ENCODE peak calls at places on chromosome 1, in four cellular contexts. One of them, this sample, is unnamed.

GRCh38 chr1:20726107-20726911 is 6.2 kb downstream of the SH2D5 start:
- DNase-seq in neural progenitor cell: no peak
- DNase-seq in MM.1S: no peak
- DNase-seq in HCT116: no peak
- DNase-seq in this sample: no peak

GRCh38 chr1:193185861-193186714 is at the start of gene B3GALT2:
- DNase-seq in MM.1S: no peak
- DNase-seq in neural progenitor cell: peak
- DNase-seq in HCT116: no peak
- DNase-seq in this sample: no peak

GRCh38 chr1:212667223-212668139 is 32.2 kb downstream of the BATF3 start:
- DNase-seq in neural progenitor cell: no peak
- DNase-seq in MM.1S: no peak
- DNase-seq in HCT116: peak
- DNase-seq in this sample: no peak

GRCh38 chr1:214643032-214643431 is 40.0 kb downstream of the CENPF start:
- DNase-seq in MM.1S: no peak
- DNase-seq in neural progenitor cell: no peak
- DNase-seq in HCT116: no peak
- DNase-seq in this sample: no peak

GRCh38 chr1:63693956-63694607 is 79.7 kb upstream of the ROR1 start:
- DNase-seq in MM.1S: no peak
- DNase-seq in neural progenitor cell: no peak
- DNase-seq in HCT116: no peak
- DNase-seq in this sample: no peak

GRCh38 chr1:194975913-194976312 is 1632.3 kb downstream of the KCNT2 start:
- DNase-seq in HCT116: peak
- DNase-seq in neural progenitor cell: no peak
- DNase-seq in MM.1S: no peak
- DNase-seq in this sample: no peak

GRCh38 chr1:231561663-231562383 is 33.4 kb downstream of the TSNAX start:
- DNase-seq in neural progenitor cell: no peak
- DNase-seq in MM.1S: no peak
- DNase-seq in HCT116: no peak
- DNase-seq in this sample: no peak

GRCh38 chr1:227362039-227362438 is 43.7 kb upstream of the CDC42BPA start:
- DNase-seq in HCT116: no peak
- DNase-seq in MM.1S: no peak
- DNase-seq in neural progenitor cell: no peak
- DNase-seq in this sample: no peak

GRCh38 chr1:145846191-145846590 is 761 bp downstream of the NUDT17 start:
- DNase-seq in HCT116: no peak
- DNase-seq in neural progenitor cell: peak
- DNase-seq in MM.1S: peak
- DNase-seq in this sample: peak

GRCh38 chr1:179785025-179785424 is 41.9 kb downstream of the FAM163A start:
- DNase-seq in neural progenitor cell: no peak
- DNase-seq in MM.1S: no peak
- DNase-seq in HCT116: no peak
- DNase-seq in this sample: no peak

GRCh38 chr1:168348146-168348709 is 67.6 kb downstream of the TBX19 start:
- DNase-seq in neural progenitor cell: no peak
- DNase-seq in HCT116: peak
- DNase-seq in MM.1S: peak
- DNase-seq in this sample: peak

GRCh38 chr1:5119496-5120234 is 465.3 kb downstream of the AJAP1 start:
- DNase-seq in MM.1S: no peak
- DNase-seq in HCT116: no peak
- DNase-seq in neural progenitor cell: peak
- DNase-seq in this sample: no peak

GRCh38 chr1:178146456-178146855 is 52.6 kb downstream of the RASAL2 start:
- DNase-seq in MM.1S: no peak
- DNase-seq in neural progenitor cell: no peak
- DNase-seq in HCT116: no peak
- DNase-seq in this sample: no peak

GRCh38 chr1:33957854-33958253 is 94.0 kb downstream of the HMGB4 start:
- DNase-seq in MM.1S: no peak
- DNase-seq in neural progenitor cell: no peak
- DNase-seq in HCT116: no peak
- DNase-seq in this sample: no peak

GRCh38 chr1:213931804-213932203 is 56.0 kb upstream of the PROX1 start:
- DNase-seq in MM.1S: no peak
- DNase-seq in neural progenitor cell: peak
- DNase-seq in HCT116: peak
- DNase-seq in this sample: no peak

GRCh38 chr1:37481289-37482003 is 7.1 kb downstream of the ZC3H12A start:
- DNase-seq in HCT116: no peak
- DNase-seq in neural progenitor cell: no peak
- DNase-seq in MM.1S: no peak
- DNase-seq in this sample: no peak

GRCh38 chr1:217134857-217135568 is 411.8 kb upstream of the ESRRG start:
- DNase-seq in MM.1S: peak
- DNase-seq in neural progenitor cell: peak
- DNase-seq in HCT116: no peak
- DNase-seq in this sample: no peak

GRCh38 chr1:25232866-25233784 is 823 bp upstream of the SYF2 start:
- DNase-seq in HCT116: peak
- DNase-seq in MM.1S: peak
- DNase-seq in neural progenitor cell: peak
- DNase-seq in this sample: peak

GRCh38 chr1:151013518-151013917 is 5.3 kb downstream of the PRUNE1 start:
- DNase-seq in HCT116: no peak
- DNase-seq in MM.1S: no peak
- DNase-seq in neural progenitor cell: no peak
- DNase-seq in this sample: no peak

GRCh38 chr1:119738100-119738720 is 26.5 kb downstream of the PHGDH start:
- DNase-seq in HCT116: no peak
- DNase-seq in MM.1S: no peak
- DNase-seq in neural progenitor cell: no peak
- DNase-seq in this sample: no peak

GRCh38 chr1:77126309-77126708 is 92.9 kb downstream of the PIGK start:
- DNase-seq in MM.1S: peak
- DNase-seq in neural progenitor cell: peak
- DNase-seq in HCT116: peak
- DNase-seq in this sample: no peak

GRCh38 chr1:161018631-161018930 is 2.4 kb downstream of the F11R start:
- DNase-seq in MM.1S: peak
- DNase-seq in neural progenitor cell: no peak
- DNase-seq in HCT116: no peak
- DNase-seq in this sample: no peak

GRCh38 chr1:16232316-16232710 is 4.7 kb downstream of the CPLANE2 start:
- DNase-seq in MM.1S: no peak
- DNase-seq in HCT116: no peak
- DNase-seq in neural progenitor cell: no peak
- DNase-seq in this sample: no peak

GRCh38 chr1:113659010-113659409 is 100.3 kb downstream of the PHTF1 start:
- DNase-seq in neural progenitor cell: no peak
- DNase-seq in HCT116: no peak
- DNase-seq in MM.1S: no peak
- DNase-seq in this sample: no peak

GRCh38 chr1:230251644-230252191 is 174.4 kb downstream of the PGBD5 start:
- DNase-seq in MM.1S: no peak
- DNase-seq in HCT116: no peak
- DNase-seq in neural progenitor cell: no peak
- DNase-seq in this sample: no peak

GRCh38 chr1:226325178-226325577 is 16.2 kb upstream of the LIN9 start:
- DNase-seq in MM.1S: no peak
- DNase-seq in HCT116: no peak
- DNase-seq in neural progenitor cell: no peak
- DNase-seq in this sample: no peak

GRCh38 chr1:245566952-245567351 is 412.2 kb downstream of the KIF26B start:
- DNase-seq in MM.1S: no peak
- DNase-seq in HCT116: no peak
- DNase-seq in neural progenitor cell: no peak
- DNase-seq in this sample: no peak

GRCh38 chr1:182291584-182292192 is 99.9 kb downstream of the GLUL start:
- DNase-seq in neural progenitor cell: no peak
- DNase-seq in HCT116: no peak
- DNase-seq in MM.1S: no peak
- DNase-seq in this sample: no peak

GRCh38 chr1:23421752-23422312 is 2.7 kb downstream of the TCEA3 start:
- DNase-seq in neural progenitor cell: no peak
- DNase-seq in MM.1S: no peak
- DNase-seq in HCT116: no peak
- DNase-seq in this sample: no peak

GRCh38 chr1:59750612-59751395 is 63.9 kb upstream of the HOOK1 start:
- DNase-seq in neural progenitor cell: no peak
- DNase-seq in MM.1S: no peak
- DNase-seq in HCT116: peak
- DNase-seq in this sample: no peak

GRCh38 chr1:15935056-15935950 is 40.6 kb downstream of the ZBTB17 start:
- DNase-seq in neural progenitor cell: no peak
- DNase-seq in MM.1S: no peak
- DNase-seq in HCT116: no peak
- DNase-seq in this sample: no peak

GRCh38 chr1:22452401-22452963 is 831 bp downstream of the ZBTB40 start:
- DNase-seq in neural progenitor cell: no peak
- DNase-seq in MM.1S: peak
- DNase-seq in HCT116: no peak
- DNase-seq in this sample: peak

GRCh38 chr1:202462342-202463076 is 114.0 kb downstream of the PPP1R12B start:
- DNase-seq in neural progenitor cell: no peak
- DNase-seq in HCT116: no peak
- DNase-seq in MM.1S: peak
- DNase-seq in this sample: no peak

DNA sequence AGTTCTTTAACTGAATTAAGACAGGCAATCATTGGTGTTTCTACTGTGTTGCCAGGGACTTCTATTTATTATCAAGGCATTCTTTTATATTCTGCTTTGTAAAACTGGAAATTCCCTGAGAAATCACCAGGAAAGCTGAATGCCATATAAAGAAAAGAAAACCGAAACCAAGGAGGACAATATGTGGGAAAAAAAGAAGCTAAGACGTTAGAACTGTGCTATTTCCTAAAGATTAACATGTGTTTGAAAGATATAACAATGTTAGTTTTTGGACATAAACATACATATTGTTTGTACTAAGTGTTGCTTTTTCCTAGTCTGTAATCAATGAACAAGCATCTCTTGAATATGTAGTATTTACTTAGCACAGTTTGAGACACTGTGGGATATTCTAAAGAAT is 47.2 kb downstream of the EXTL2 start:
- DNase-seq in MM.1S: no peak
- DNase-seq in neural progenitor cell: no peak
- DNase-seq in HCT116: no peak
- DNase-seq in this sample: no peak
- H2AFZ ChIP-seq in MM.1S: no peak
- H2AFZ ChIP-seq in neural progenitor cell: peak
- H2AFZ ChIP-seq in HCT116: no peak
- H2AFZ ChIP-seq in this sample: no peak

GRCh38 chr1:55143686-55144085 is 71.5 kb downstream of the USP24 start:
- DNase-seq in MM.1S: peak
- DNase-seq in HCT116: peak
- DNase-seq in neural progenitor cell: peak
- DNase-seq in this sample: no peak

GRCh38 chr1:55140546-55140983 is 74.6 kb downstream of the USP24 start:
- DNase-seq in MM.1S: peak
- DNase-seq in neural progenitor cell: peak
- DNase-seq in HCT116: peak
- DNase-seq in this sample: peak

GRCh38 chr1:55138740-55139283 is 76.4 kb downstream of the USP24 start:
- DNase-seq in MM.1S: no peak
- DNase-seq in HCT116: no peak
- DNase-seq in neural progenitor cell: no peak
- DNase-seq in this sample: no peak

GRCh38 chr1:55140137-55140536 is 75.0 kb downstream of the USP24 start:
- DNase-seq in MM.1S: no peak
- DNase-seq in neural progenitor cell: no peak
- DNase-seq in HCT116: no peak
- DNase-seq in this sample: no peak

DNA sequence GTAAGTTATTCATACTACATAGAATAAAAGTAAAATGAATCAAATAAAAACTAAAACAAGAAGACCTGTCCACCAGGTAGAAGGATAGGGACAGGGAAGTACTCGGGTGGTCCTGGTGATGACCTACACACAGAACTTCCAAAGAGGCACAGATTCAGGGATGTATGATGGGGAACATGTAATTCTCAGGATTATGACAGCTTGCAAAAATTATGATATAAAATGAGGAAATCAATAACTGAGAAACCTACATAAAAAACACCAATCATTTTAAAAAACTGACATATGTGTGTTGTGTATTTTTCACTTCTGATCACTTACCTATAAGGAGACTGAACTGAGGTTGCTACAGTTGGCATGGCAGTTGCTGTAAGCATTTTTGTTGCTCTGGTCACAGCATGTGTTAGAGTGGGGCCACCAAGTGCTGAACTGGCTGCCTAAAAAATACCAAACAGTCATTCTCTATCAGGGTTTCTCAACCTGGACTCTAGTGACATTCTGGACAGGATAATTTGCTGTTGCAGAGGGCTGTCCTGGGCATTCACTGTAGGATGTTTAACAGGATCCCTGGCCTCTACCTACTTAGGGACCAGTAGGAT is 73.8 kb downstream of the USP24 start:
- DNase-seq in neural progenitor cell: peak
- DNase-seq in MM.1S: no peak
- DNase-seq in HCT116: no peak
- DNase-seq in this sample: no peak
- H3K9ac ChIP-seq in neural progenitor cell: no peak
- H3K9ac ChIP-seq in MM.1S: no peak
- H3K9ac ChIP-seq in HCT116: no peak
- H3K9ac ChIP-seq in this sample: no peak

GRCh38 chr1:181151378-181152326 is 63.2 kb downstream of the IER5 start:
- DNase-seq in neural progenitor cell: no peak
- DNase-seq in HCT116: no peak
- DNase-seq in MM.1S: no peak
- DNase-seq in this sample: no peak

GRCh38 chr1:181150842-181151241 is 62.3 kb downstream of the IER5 start:
- DNase-seq in MM.1S: no peak
- DNase-seq in HCT116: no peak
- DNase-seq in neural progenitor cell: no peak
- DNase-seq in this sample: no peak

GRCh38 chr1:181155339-181155738 is 66.8 kb downstream of the IER5 start:
- DNase-seq in MM.1S: no peak
- DNase-seq in HCT116: no peak
- DNase-seq in neural progenitor cell: no peak
- DNase-seq in this sample: no peak

GRCh38 chr1:181152892-181153633 is 64.6 kb downstream of the IER5 start:
- DNase-seq in MM.1S: peak
- DNase-seq in HCT116: no peak
- DNase-seq in neural progenitor cell: peak
- DNase-seq in this sample: peak

DNA sequence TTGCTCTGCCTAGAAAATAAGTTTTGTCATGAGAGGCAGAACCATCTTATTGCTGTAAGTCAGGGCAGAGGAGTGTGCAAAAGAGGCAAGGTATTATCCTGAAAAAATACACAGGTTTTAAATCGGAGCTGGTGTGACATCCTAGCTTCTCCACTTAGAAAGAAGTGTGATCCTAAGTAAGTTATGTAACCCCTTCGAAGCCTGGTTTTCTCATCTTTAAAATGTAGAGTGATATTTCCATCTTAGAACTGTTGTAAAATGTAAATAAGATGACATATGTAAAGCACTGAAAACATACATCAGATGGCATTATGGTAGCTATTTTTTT is 65.1 kb downstream of the IER5 start:
- DNase-seq in MM.1S: no peak
- DNase-seq in HCT116: no peak
- DNase-seq in neural progenitor cell: no peak
- DNase-seq in this sample: no peak
- H2AFZ ChIP-seq in MM.1S: peak
- H2AFZ ChIP-seq in HCT116: no peak
- H2AFZ ChIP-seq in neural progenitor cell: peak
- H2AFZ ChIP-seq in this sample: no peak

GRCh38 chr1:198367296-198367695 is 173.2 kb downstream of the ATP6V1G3 start:
- DNase-seq in HCT116: no peak
- DNase-seq in neural progenitor cell: no peak
- DNase-seq in MM.1S: no peak
- DNase-seq in this sample: no peak
- H3K9ac ChIP-seq in HCT116: no peak
- H3K9ac ChIP-seq in neural progenitor cell: no peak
- H3K9ac ChIP-seq in MM.1S: no peak
- H3K9ac ChIP-seq in this sample: no peak